ENCODE peak calls at places on chromosome 17, in nine cellular contexts. One of them, this sample, is unnamed. For H3K4me1, the result is how much of the 10 kb centered on the place peaks cover.

GRCh38 chr17:38333635-38334295 is 10.0 kb downstream of the GPR179 start:
- DNase-seq in tibial nerve: no peak
- DNase-seq in stomach: peak
- DNase-seq in transverse colon: peak
- DNase-seq in A549: peak
- DNase-seq in H1: peak
- DNase-seq in SK-N-SH: peak
- DNase-seq in ovary: no peak
- DNase-seq in K562: peak
- DNase-seq in this sample: no peak

GRCh38 chr17:73007447-73007846 is 85.0 kb downstream of the SLC39A11 start:
- DNase-seq in tibial nerve: no peak
- DNase-seq in transverse colon: peak
- DNase-seq in H1: no peak
- DNase-seq in A549: no peak
- DNase-seq in SK-N-SH: no peak
- DNase-seq in K562: no peak
- DNase-seq in stomach: peak
- DNase-seq in ovary: no peak
- DNase-seq in this sample: no peak

GRCh38 chr17:70484496-70484895 is 315.2 kb downstream of the KCNJ2 start:
- DNase-seq in transverse colon: no peak
- DNase-seq in A549: no peak
- DNase-seq in K562: no peak
- DNase-seq in stomach: no peak
- DNase-seq in SK-N-SH: no peak
- DNase-seq in tibial nerve: no peak
- DNase-seq in ovary: no peak
- DNase-seq in H1: no peak
- DNase-seq in this sample: no peak

GRCh38 chr17:52930581-52930980 is 772.1 kb upstream of the CA10 start:
- DNase-seq in A549: no peak
- DNase-seq in tibial nerve: no peak
- DNase-seq in SK-N-SH: no peak
- DNase-seq in H1: no peak
- DNase-seq in K562: no peak
- DNase-seq in transverse colon: no peak
- DNase-seq in ovary: no peak
- DNase-seq in stomach: no peak
- DNase-seq in this sample: no peak

GRCh38 chr17:55265434-55266021 is 768 bp downstream of the HLF start:
- DNase-seq in SK-N-SH: peak
- DNase-seq in ovary: peak
- DNase-seq in A549: no peak
- DNase-seq in stomach: no peak
- DNase-seq in H1: peak
- DNase-seq in K562: no peak
- DNase-seq in transverse colon: no peak
- DNase-seq in tibial nerve: no peak
- DNase-seq in this sample: peak

GRCh38 chr17:14670861-14671260 is 370.0 kb downstream of the HS3ST3B1 start:
- DNase-seq in K562: no peak
- DNase-seq in stomach: no peak
- DNase-seq in tibial nerve: no peak
- DNase-seq in A549: no peak
- DNase-seq in transverse colon: no peak
- DNase-seq in H1: no peak
- DNase-seq in ovary: no peak
- DNase-seq in SK-N-SH: no peak
- DNase-seq in this sample: no peak

GRCh38 chr17:11493947-11494346 is 104.3 kb upstream of the DNAH9 start:
- DNase-seq in A549: no peak
- DNase-seq in ovary: no peak
- DNase-seq in transverse colon: no peak
- DNase-seq in H1: no peak
- DNase-seq in tibial nerve: no peak
- DNase-seq in stomach: no peak
- DNase-seq in SK-N-SH: no peak
- DNase-seq in K562: no peak
- DNase-seq in this sample: no peak

GRCh38 chr17:74527081-74527480 is 4.2 kb downstream of the CD300LB start:
- DNase-seq in tibial nerve: no peak
- DNase-seq in K562: no peak
- DNase-seq in transverse colon: no peak
- DNase-seq in stomach: no peak
- DNase-seq in A549: no peak
- DNase-seq in ovary: no peak
- DNase-seq in H1: no peak
- DNase-seq in SK-N-SH: no peak
- DNase-seq in this sample: no peak

GRCh38 chr17:80833952-80834895 is 157.4 kb upstream of the CHMP6 start:
- DNase-seq in H1: no peak
- DNase-seq in tibial nerve: peak
- DNase-seq in stomach: no peak
- DNase-seq in A549: no peak
- DNase-seq in transverse colon: no peak
- DNase-seq in K562: no peak
- DNase-seq in SK-N-SH: peak
- DNase-seq in ovary: peak
- DNase-seq in this sample: peak
- H3K27ac ChIP-seq in H1: no peak
- H3K27ac ChIP-seq in tibial nerve: peak
- H3K27ac ChIP-seq in stomach: no peak
- H3K27ac ChIP-seq in A549: no peak
- H3K27ac ChIP-seq in transverse colon: peak
- H3K27ac ChIP-seq in K562: no peak
- H3K27ac ChIP-seq in SK-N-SH: peak
- H3K27ac ChIP-seq in ovary: peak
- H3K27ac ChIP-seq in this sample: peak

GRCh38 chr17:62059394-62059793 is 5.7 kb downstream of the MED13 start:
- DNase-seq in stomach: no peak
- DNase-seq in transverse colon: no peak
- DNase-seq in ovary: no peak
- DNase-seq in K562: no peak
- DNase-seq in SK-N-SH: no peak
- DNase-seq in H1: no peak
- DNase-seq in tibial nerve: no peak
- DNase-seq in A549: no peak
- DNase-seq in this sample: no peak
- H3K4me1 ChIP-seq in stomach: under half
- H3K4me1 ChIP-seq in transverse colon: under half
- H3K4me1 ChIP-seq in ovary: under half
- H3K4me1 ChIP-seq in K562: under half
- H3K4me1 ChIP-seq in SK-N-SH: under half
- H3K4me1 ChIP-seq in H1: under half
- H3K4me1 ChIP-seq in tibial nerve: half or more
- H3K4me1 ChIP-seq in A549: half or more
- H3K4me1 ChIP-seq in this sample: half or more

DNA sequence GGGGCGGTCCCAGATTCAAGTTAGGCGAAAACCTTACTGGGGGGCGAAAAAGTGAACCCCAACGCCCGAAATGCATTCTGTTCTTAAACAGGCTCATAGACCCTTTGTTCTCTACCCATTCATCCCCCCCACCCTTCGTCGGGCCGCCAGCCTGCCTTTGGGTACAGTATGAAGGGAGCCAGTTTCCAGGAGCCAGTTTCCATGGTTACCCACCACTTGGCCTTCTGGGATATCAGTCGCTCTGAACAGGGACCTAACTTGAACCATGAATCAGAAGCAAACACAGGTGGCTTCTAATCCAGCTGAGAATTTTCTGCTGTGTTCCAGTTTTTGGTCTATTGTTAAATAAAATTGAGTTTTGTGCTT is 532 bp downstream of the DHX40 start:
- DNase-seq in K562: peak
- DNase-seq in SK-N-SH: peak
- DNase-seq in transverse colon: peak
- DNase-seq in A549: peak
- DNase-seq in tibial nerve: peak
- DNase-seq in stomach: peak
- DNase-seq in ovary: peak
- DNase-seq in H1: peak
- DNase-seq in this sample: no peak
- TF ChIP-seq EP300 in K562: no peak
- TF ChIP-seq EP300 in SK-N-SH: no peak
- TF ChIP-seq EP300 in transverse colon: no peak
- TF ChIP-seq EP300 in A549: no peak
- TF ChIP-seq EP300 in tibial nerve: no peak
- TF ChIP-seq EP300 in stomach: no peak
- TF ChIP-seq EP300 in ovary: no peak
- TF ChIP-seq EP300 in H1: no peak
- TF ChIP-seq EP300 in this sample: no peak

DNA sequence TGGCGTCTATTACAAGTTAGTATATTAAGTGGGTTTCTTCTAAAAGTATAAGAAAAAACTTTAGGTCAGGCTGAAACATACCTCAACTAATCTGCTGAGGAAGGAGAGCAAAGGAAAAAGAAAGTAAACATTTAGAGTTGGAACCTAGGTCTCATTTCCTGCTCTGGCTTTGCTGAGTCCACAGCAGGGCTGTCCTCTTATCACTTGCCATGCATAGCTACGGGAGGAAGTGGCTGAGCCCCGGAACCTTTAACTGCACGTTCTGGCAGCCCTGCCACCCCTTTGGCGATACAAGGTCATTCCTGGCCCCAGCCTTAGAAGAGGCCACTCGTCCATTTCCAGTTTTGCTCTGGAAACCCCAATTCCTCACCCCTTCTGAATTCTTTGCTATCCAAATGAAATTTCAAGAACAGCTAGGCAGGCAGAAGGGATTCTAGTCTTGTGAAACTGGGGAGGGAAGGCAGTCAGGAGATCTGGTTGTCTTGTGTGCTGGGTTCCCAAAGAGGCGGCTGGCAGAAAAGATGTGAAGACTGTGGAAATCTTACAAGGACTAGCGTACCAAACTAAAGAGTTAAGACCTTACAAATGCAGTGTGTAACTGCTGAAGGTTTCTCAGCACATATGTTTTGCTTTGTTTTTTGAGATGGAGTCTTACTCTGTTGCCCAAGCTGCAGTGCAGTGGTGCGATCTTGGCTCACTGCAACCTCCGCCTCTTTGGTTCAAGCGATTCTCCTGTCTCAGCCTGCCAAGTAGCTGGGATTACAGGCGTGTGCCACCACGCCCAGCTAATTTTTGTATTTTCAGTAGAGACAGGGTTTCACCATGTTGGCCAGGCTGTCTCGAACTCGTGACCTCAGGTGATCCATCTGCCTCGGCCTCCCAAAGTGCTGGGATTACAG is 19.1 kb downstream of the WIPI1 start:
- DNase-seq in H1: no peak
- DNase-seq in SK-N-SH: no peak
- DNase-seq in A549: no peak
- DNase-seq in transverse colon: peak
- DNase-seq in tibial nerve: no peak
- DNase-seq in K562: peak
- DNase-seq in stomach: peak
- DNase-seq in ovary: no peak
- DNase-seq in this sample: no peak
- H3K27ac ChIP-seq in H1: no peak
- H3K27ac ChIP-seq in SK-N-SH: no peak
- H3K27ac ChIP-seq in A549: no peak
- H3K27ac ChIP-seq in transverse colon: peak
- H3K27ac ChIP-seq in tibial nerve: peak
- H3K27ac ChIP-seq in K562: peak
- H3K27ac ChIP-seq in stomach: peak
- H3K27ac ChIP-seq in ovary: no peak
- H3K27ac ChIP-seq in this sample: peak